ENCODE peak calls at places on chromosomes 3 and 15, in four cellular contexts. Y is AG09309, R is lung, A is neural progenitor cell. O is an unnamed sample.

GRCh38 chr15:23436421-23436820 is 10.6 kb downstream of the GOLGA6L2 start:
- DNase-seq in R (no peak), A (no peak), Y (no peak), O (no peak)

GRCh38 chr15:65372787-65373067 is 5.1 kb downstream of the IGDCC3 start:
- DNase-seq in R (no peak), A (peak; percentile 42), Y (no peak), O (no peak)

GRCh38 chr3:184626942-184627341 is 65.4 kb downstream of the EPHB3 start:
- DNase-seq in Y (no peak), A (no peak), R (no peak), O (no peak)

GRCh38 chr3:62164746-62165145 is 208.6 kb downstream of the FEZF2 start:
- DNase-seq in A (no peak), Y (no peak), R (no peak), O (no peak)

GRCh38 chr3:87287025-87287424 is 10.6 kb upstream of the POU1F1 start:
- DNase-seq in R (no peak), A (no peak), Y (no peak), O (no peak)

GRCh38 chr3:146163584-146163983 is 2.6 kb upstream of the PLOD2 start:
- DNase-seq in A (no peak), Y (peak; percentile 96), R (no peak), O (no peak)

GRCh38 chr3:115804722-115805121 is 181.4 kb downstream of the GAP43 start:
- DNase-seq in R (no peak), A (no peak), Y (peak; percentile 91), O (no peak)

GRCh38 chr3:126026277-126026751 is 57.3 kb downstream of the ROPN1B start:
- DNase-seq in A (no peak), R (no peak), Y (no peak), O (no peak)

GRCh38 chr3:98628317-98628716 is 34.9 kb upstream of the CPOX start:
- DNase-seq in R (no peak), A (no peak), Y (no peak), O (no peak)

GRCh38 chr15:22968356-22968755 is 11.8 kb downstream of the CYFIP1 start:
- DNase-seq in Y (peak; percentile 75), R (no peak), A (no peak), O (no peak)

GRCh38 chr3:126542340-126543241 is 16.1 kb downstream of the C3orf22 start:
- DNase-seq in Y (no peak), A (no peak), R (no peak), O (peak; percentile 46)

GRCh38 chr3:178454714-178455113 is 81.5 kb upstream of the KCNMB2 start:
- DNase-seq in Y (peak; percentile 29), A (peak; percentile 33), R (no peak), O (no peak)

GRCh38 chr3:55435446-55435845 is 51.7 kb downstream of the WNT5A start:
- DNase-seq in A (no peak), R (no peak), Y (no peak), O (no peak)

GRCh38 chr3:14320221-14320620 is 82.2 kb upstream of the SLC6A6 start:
- DNase-seq in Y (no peak), A (no peak), R (no peak), O (no peak)

GRCh38 chr3:31227152-31227581 is 305.6 kb upstream of the STT3B start:
- DNase-seq in R (no peak), Y (no peak), A (no peak), O (no peak)

GRCh38 chr15:100221461-100222348 is 120.1 kb downstream of the ADAMTS17 start:
- DNase-seq in R (no peak), Y (no peak), A (no peak), O (no peak)

GRCh38 chr3:139577899-139578298 is 38.4 kb upstream of the RBP1 start:
- DNase-seq in Y (no peak), A (no peak), R (no peak), O (peak; percentile 57)

GRCh38 chr15:26081758-26082068 is 218.6 kb upstream of the ATP10A start:
- DNase-seq in A (no peak), Y (no peak), R (no peak), O (no peak)

GRCh38 chr15:26082833-26083174 is 219.7 kb upstream of the ATP10A start:
- DNase-seq in A (no peak), R (no peak), Y (no peak), O (no peak)

GRCh38 chr15:26083457-26084350 is 220.6 kb upstream of the ATP10A start:
- DNase-seq in Y (no peak), A (no peak), R (no peak), O (no peak)

GRCh38 chr15:26087395-26087794 is 224.3 kb upstream of the ATP10A start:
- DNase-seq in A (no peak), Y (peak; percentile 11), R (no peak), O (no peak)

DNA sequence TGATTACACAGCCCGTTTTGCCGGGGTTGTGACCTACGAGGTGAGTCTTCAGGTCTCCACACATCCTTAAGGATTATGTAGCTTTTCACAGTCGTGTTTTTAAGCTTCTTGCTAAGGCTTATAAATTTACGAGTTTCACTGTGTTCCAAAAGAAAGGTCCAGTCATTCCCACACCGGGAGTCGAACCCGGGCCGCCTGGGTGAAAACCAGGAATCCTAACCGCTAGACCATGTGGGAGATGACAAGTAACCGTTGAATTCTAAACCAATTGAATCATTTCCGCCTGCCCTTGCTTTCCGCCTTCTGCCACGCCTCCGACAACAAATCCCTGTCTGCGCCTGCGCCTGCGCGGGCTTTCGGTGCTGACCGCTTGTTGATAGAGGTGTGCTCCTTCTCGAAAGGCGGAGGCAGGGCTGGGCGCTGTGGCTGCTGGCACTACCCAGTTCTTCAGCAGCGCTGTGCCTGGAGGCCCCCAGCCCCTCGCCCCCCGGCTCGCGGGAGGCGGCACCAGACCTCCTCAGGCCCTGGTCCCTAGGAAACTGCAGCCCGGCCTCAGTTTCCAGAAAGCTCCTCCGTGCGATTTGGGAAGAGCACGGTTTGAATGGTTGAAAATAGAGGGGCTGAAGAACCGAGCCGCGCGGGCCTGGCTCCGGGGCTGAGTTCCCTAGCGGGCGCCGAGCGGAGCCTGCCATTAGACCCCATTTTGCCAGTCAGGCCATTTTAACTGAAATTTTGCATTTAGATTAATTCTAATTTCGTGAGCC is 219.1 kb upstream of the ATP10A start:
- DNase-seq in A (peak; percentile 98), R (peak; percentile 96), Y (peak; percentile 83), O (peak; percentile 98)
- TF ChIP-seq CTCF in A (peak; percentile 21), R (no peak), Y (no peak), O (peak; percentile 17)

GRCh38 chr3:25906132-25906906 is 116.4 kb downstream of the OXSM start:
- DNase-seq in R (no peak), Y (no peak), A (no peak), O (no peak)

GRCh38 chr3:25902586-25902985 is 112.7 kb downstream of the OXSM start:
- DNase-seq in A (no peak), R (no peak), Y (no peak), O (no peak)

GRCh38 chr3:25901796-25902195 is 111.9 kb downstream of the OXSM start:
- DNase-seq in A (no peak), Y (no peak), R (no peak), O (no peak)

GRCh38 chr3:25903371-25903770 is 113.5 kb downstream of the OXSM start:
- DNase-seq in R (no peak), Y (no peak), A (no peak), O (no peak)

DNA sequence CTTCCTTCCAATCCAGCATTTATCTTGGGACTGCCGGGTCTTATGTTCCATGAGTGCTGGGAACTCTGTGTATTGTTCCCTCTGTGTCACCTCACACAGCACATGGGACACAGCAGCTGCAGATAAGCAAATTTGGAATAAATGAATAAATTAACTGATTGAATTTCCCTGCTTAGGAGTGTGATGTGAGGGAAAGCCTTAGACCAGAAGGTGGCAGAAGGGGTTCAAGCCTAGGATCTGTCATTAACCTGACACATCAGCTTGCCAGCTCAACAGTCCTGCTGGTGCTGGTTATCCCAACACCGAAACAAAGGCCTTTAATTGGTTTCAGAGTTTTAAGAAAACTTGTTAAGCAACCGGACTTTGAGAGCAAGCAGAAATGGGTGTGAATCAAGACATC is 114.4 kb downstream of the OXSM start:
- DNase-seq in A (peak; percentile 57), Y (no peak), R (no peak), O (peak; percentile 42)
- TF ChIP-seq CTCF in A (peak; percentile 50), Y (no peak), R (no peak), O (peak; percentile 50)

GRCh38 chr15:91968610-91969009 is 115.1 kb downstream of the SLCO3A1 start:
- DNase-seq in R (no peak), A (no peak), Y (no peak), O (peak; percentile 45)

GRCh38 chr15:91974321-91974720 is 120.8 kb downstream of the SLCO3A1 start:
- DNase-seq in Y (no peak), R (no peak), A (no peak), O (no peak)

GRCh38 chr15:91970142-91970541 is 116.6 kb downstream of the SLCO3A1 start:
- DNase-seq in A (no peak), R (peak; percentile 50), Y (no peak), O (no peak)

GRCh38 chr15:91975241-91975978 is 121.9 kb downstream of the SLCO3A1 start:
- DNase-seq in A (no peak), Y (no peak), R (no peak), O (peak; percentile 40)

DNA sequence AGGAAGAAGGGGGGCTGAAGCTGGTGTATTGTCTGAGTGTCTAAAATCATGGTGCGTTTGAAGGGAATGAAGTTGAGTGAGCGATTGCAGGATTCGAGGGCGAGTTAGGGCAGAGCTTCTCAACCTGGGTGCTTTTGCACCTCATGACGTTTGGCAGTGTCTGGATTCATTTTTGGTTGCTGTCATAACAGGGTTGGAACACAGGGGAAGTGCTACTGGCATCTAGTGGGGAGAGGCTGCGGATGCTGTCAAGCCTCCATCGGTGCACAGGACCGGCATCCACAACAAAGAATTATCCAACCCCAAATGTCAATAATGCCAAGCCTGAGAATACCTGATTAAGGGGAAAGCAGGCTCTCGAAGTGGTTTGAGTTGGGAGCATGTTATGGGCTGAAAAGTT is 120.0 kb downstream of the SLCO3A1 start:
- DNase-seq in A (no peak), R (no peak), Y (no peak), O (no peak)
- TF ChIP-seq CTCF in A (peak; percentile 11), R (no peak), Y (peak; percentile 29), O (peak; percentile 30)

GRCh38 chr3:158573714-158574113 is 2.7 kb downstream of the MLF1 start:
- DNase-seq in A (peak; percentile 16), R (no peak), Y (no peak), O (peak; percentile 53)
- TF ChIP-seq CTCF in A (peak; percentile 11), R (no peak), Y (no peak), O (peak; percentile 33)

GRCh38 chr3:38707730-38708129 is 58.2 kb upstream of the SCN5A start:
- DNase-seq in Y (no peak), R (no peak), A (peak; percentile 31), O (no peak)
- TF ChIP-seq CTCF in Y (peak; percentile 26), R (no peak), A (peak; percentile 57), O (peak; percentile 70)

O was measured in H9.